ENCODE peak calls at places on chromosome 4, in seven cellular contexts. One of them, this sample, is unnamed.

GRCh38 chr4:110878413-110878812 is 255.5 kb upstream of the PITX2 start:
- DNase-seq in stimulated activated CD8-positive, alpha-beta memory T cell treated with anti-CD3 and anti-CD28 coated beads, Interleukin-4, amount 100 ng/mL, for 1 hour: no peak
- DNase-seq in T-helper 1 cell: no peak
- DNase-seq in NCI-H1105 treated with DMSO at 0.1 percent for 48 hours: no peak
- DNase-seq in activated CD8-positive, alpha-beta memory T cell treated with anti-CD3 and anti-CD28 coated beads for 48 hours: no peak
- DNase-seq in H4: no peak
- DNase-seq in ureter: no peak
- DNase-seq in this sample: no peak

GRCh38 chr4:155526452-155527169 is 140.0 kb upstream of the GUCY1A1 start:
- DNase-seq in stimulated activated CD8-positive, alpha-beta memory T cell treated with anti-CD3 and anti-CD28 coated beads, Interleukin-4, amount 100 ng/mL, for 1 hour: no peak
- DNase-seq in T-helper 1 cell: no peak
- DNase-seq in NCI-H1105 treated with DMSO at 0.1 percent for 48 hours: no peak
- DNase-seq in activated CD8-positive, alpha-beta memory T cell treated with anti-CD3 and anti-CD28 coated beads for 48 hours: no peak
- DNase-seq in H4: peak; percentile 18
- DNase-seq in ureter: no peak
- DNase-seq in this sample: peak; percentile 52

GRCh38 chr4:153471691-153472080 is 5.5 kb downstream of the TMEM131L start:
- DNase-seq in stimulated activated CD8-positive, alpha-beta memory T cell treated with anti-CD3 and anti-CD28 coated beads, Interleukin-4, amount 100 ng/mL, for 1 hour: no peak
- DNase-seq in T-helper 1 cell: peak; percentile 14
- DNase-seq in NCI-H1105 treated with DMSO at 0.1 percent for 48 hours: no peak
- DNase-seq in activated CD8-positive, alpha-beta memory T cell treated with anti-CD3 and anti-CD28 coated beads for 48 hours: no peak
- DNase-seq in H4: no peak
- DNase-seq in ureter: no peak
- DNase-seq in this sample: no peak

GRCh38 chr4:167176723-167177367 is 57.4 kb downstream of the SPOCK3 start:
- DNase-seq in stimulated activated CD8-positive, alpha-beta memory T cell treated with anti-CD3 and anti-CD28 coated beads, Interleukin-4, amount 100 ng/mL, for 1 hour: no peak
- DNase-seq in T-helper 1 cell: no peak
- DNase-seq in NCI-H1105 treated with DMSO at 0.1 percent for 48 hours: no peak
- DNase-seq in activated CD8-positive, alpha-beta memory T cell treated with anti-CD3 and anti-CD28 coated beads for 48 hours: no peak
- DNase-seq in H4: no peak
- DNase-seq in ureter: no peak
- DNase-seq in this sample: no peak

GRCh38 chr4:13476915-13477314 is 7.2 kb downstream of the RAB28 start:
- DNase-seq in stimulated activated CD8-positive, alpha-beta memory T cell treated with anti-CD3 and anti-CD28 coated beads, Interleukin-4, amount 100 ng/mL, for 1 hour: no peak
- DNase-seq in T-helper 1 cell: no peak
- DNase-seq in NCI-H1105 treated with DMSO at 0.1 percent for 48 hours: no peak
- DNase-seq in activated CD8-positive, alpha-beta memory T cell treated with anti-CD3 and anti-CD28 coated beads for 48 hours: no peak
- DNase-seq in H4: peak; percentile 84
- DNase-seq in ureter: no peak
- DNase-seq in this sample: peak; percentile 91

GRCh38 chr4:146439437-146439836 is 82.3 kb downstream of the SLC10A7 start:
- DNase-seq in stimulated activated CD8-positive, alpha-beta memory T cell treated with anti-CD3 and anti-CD28 coated beads, Interleukin-4, amount 100 ng/mL, for 1 hour: no peak
- DNase-seq in T-helper 1 cell: no peak
- DNase-seq in NCI-H1105 treated with DMSO at 0.1 percent for 48 hours: no peak
- DNase-seq in activated CD8-positive, alpha-beta memory T cell treated with anti-CD3 and anti-CD28 coated beads for 48 hours: no peak
- DNase-seq in H4: no peak
- DNase-seq in ureter: no peak
- DNase-seq in this sample: no peak

GRCh38 chr4:41318839-41319530 is 62.3 kb downstream of the UCHL1 start:
- DNase-seq in stimulated activated CD8-positive, alpha-beta memory T cell treated with anti-CD3 and anti-CD28 coated beads, Interleukin-4, amount 100 ng/mL, for 1 hour: no peak
- DNase-seq in T-helper 1 cell: no peak
- DNase-seq in NCI-H1105 treated with DMSO at 0.1 percent for 48 hours: no peak
- DNase-seq in activated CD8-positive, alpha-beta memory T cell treated with anti-CD3 and anti-CD28 coated beads for 48 hours: no peak
- DNase-seq in H4: no peak
- DNase-seq in ureter: no peak
- DNase-seq in this sample: peak; percentile 69

GRCh38 chr4:26812049-26812729 is 48.5 kb upstream of the STIM2 start:
- DNase-seq in stimulated activated CD8-positive, alpha-beta memory T cell treated with anti-CD3 and anti-CD28 coated beads, Interleukin-4, amount 100 ng/mL, for 1 hour: no peak
- DNase-seq in T-helper 1 cell: no peak
- DNase-seq in NCI-H1105 treated with DMSO at 0.1 percent for 48 hours: no peak
- DNase-seq in activated CD8-positive, alpha-beta memory T cell treated with anti-CD3 and anti-CD28 coated beads for 48 hours: no peak
- DNase-seq in H4: no peak
- DNase-seq in ureter: no peak
- DNase-seq in this sample: no peak

GRCh38 chr4:115781528-115782146 is 668.2 kb upstream of the NDST4 start:
- DNase-seq in stimulated activated CD8-positive, alpha-beta memory T cell treated with anti-CD3 and anti-CD28 coated beads, Interleukin-4, amount 100 ng/mL, for 1 hour: no peak
- DNase-seq in T-helper 1 cell: no peak
- DNase-seq in NCI-H1105 treated with DMSO at 0.1 percent for 48 hours: no peak
- DNase-seq in activated CD8-positive, alpha-beta memory T cell treated with anti-CD3 and anti-CD28 coated beads for 48 hours: no peak
- DNase-seq in H4: no peak
- DNase-seq in ureter: no peak
- DNase-seq in this sample: no peak

GRCh38 chr4:147717878-147718277 is 14.0 kb upstream of the ARHGAP10 start:
- DNase-seq in stimulated activated CD8-positive, alpha-beta memory T cell treated with anti-CD3 and anti-CD28 coated beads, Interleukin-4, amount 100 ng/mL, for 1 hour: no peak
- DNase-seq in T-helper 1 cell: no peak
- DNase-seq in NCI-H1105 treated with DMSO at 0.1 percent for 48 hours: no peak
- DNase-seq in activated CD8-positive, alpha-beta memory T cell treated with anti-CD3 and anti-CD28 coated beads for 48 hours: no peak
- DNase-seq in H4: no peak
- DNase-seq in ureter: no peak
- DNase-seq in this sample: no peak

GRCh38 chr4:135508006-135508714 is 1306.6 kb upstream of the PABPC4L start:
- DNase-seq in stimulated activated CD8-positive, alpha-beta memory T cell treated with anti-CD3 and anti-CD28 coated beads, Interleukin-4, amount 100 ng/mL, for 1 hour: no peak
- DNase-seq in T-helper 1 cell: no peak
- DNase-seq in NCI-H1105 treated with DMSO at 0.1 percent for 48 hours: no peak
- DNase-seq in activated CD8-positive, alpha-beta memory T cell treated with anti-CD3 and anti-CD28 coated beads for 48 hours: no peak
- DNase-seq in H4: peak; percentile 85
- DNase-seq in ureter: no peak
- DNase-seq in this sample: peak; percentile 58

GRCh38 chr4:17544205-17544604 is 29.2 kb downstream of the CLRN2 start:
- DNase-seq in stimulated activated CD8-positive, alpha-beta memory T cell treated with anti-CD3 and anti-CD28 coated beads, Interleukin-4, amount 100 ng/mL, for 1 hour: no peak
- DNase-seq in T-helper 1 cell: no peak
- DNase-seq in NCI-H1105 treated with DMSO at 0.1 percent for 48 hours: peak; percentile 24
- DNase-seq in activated CD8-positive, alpha-beta memory T cell treated with anti-CD3 and anti-CD28 coated beads for 48 hours: no peak
- DNase-seq in H4: no peak
- DNase-seq in ureter: no peak
- DNase-seq in this sample: peak; percentile 16

GRCh38 chr4:32140636-32141035 is 1420.5 kb downstream of the PCDH7 start:
- DNase-seq in stimulated activated CD8-positive, alpha-beta memory T cell treated with anti-CD3 and anti-CD28 coated beads, Interleukin-4, amount 100 ng/mL, for 1 hour: no peak
- DNase-seq in T-helper 1 cell: no peak
- DNase-seq in NCI-H1105 treated with DMSO at 0.1 percent for 48 hours: no peak
- DNase-seq in activated CD8-positive, alpha-beta memory T cell treated with anti-CD3 and anti-CD28 coated beads for 48 hours: no peak
- DNase-seq in H4: peak; percentile 95
- DNase-seq in ureter: no peak
- DNase-seq in this sample: no peak

GRCh38 chr4:82642321-82642720 is 80.5 kb upstream of the TMEM150C start:
- DNase-seq in stimulated activated CD8-positive, alpha-beta memory T cell treated with anti-CD3 and anti-CD28 coated beads, Interleukin-4, amount 100 ng/mL, for 1 hour: no peak
- DNase-seq in T-helper 1 cell: no peak
- DNase-seq in NCI-H1105 treated with DMSO at 0.1 percent for 48 hours: no peak
- DNase-seq in activated CD8-positive, alpha-beta memory T cell treated with anti-CD3 and anti-CD28 coated beads for 48 hours: no peak
- DNase-seq in H4: no peak
- DNase-seq in ureter: no peak
- DNase-seq in this sample: no peak

GRCh38 chr4:74537459-74537858 is 92.5 kb downstream of the AREG start:
- DNase-seq in stimulated activated CD8-positive, alpha-beta memory T cell treated with anti-CD3 and anti-CD28 coated beads, Interleukin-4, amount 100 ng/mL, for 1 hour: no peak
- DNase-seq in T-helper 1 cell: no peak
- DNase-seq in NCI-H1105 treated with DMSO at 0.1 percent for 48 hours: no peak
- DNase-seq in activated CD8-positive, alpha-beta memory T cell treated with anti-CD3 and anti-CD28 coated beads for 48 hours: no peak
- DNase-seq in H4: no peak
- DNase-seq in ureter: no peak
- DNase-seq in this sample: no peak

GRCh38 chr4:10102981-10103330 is 13.6 kb downstream of the WDR1 start:
- DNase-seq in stimulated activated CD8-positive, alpha-beta memory T cell treated with anti-CD3 and anti-CD28 coated beads, Interleukin-4, amount 100 ng/mL, for 1 hour: no peak
- DNase-seq in T-helper 1 cell: no peak
- DNase-seq in NCI-H1105 treated with DMSO at 0.1 percent for 48 hours: no peak
- DNase-seq in activated CD8-positive, alpha-beta memory T cell treated with anti-CD3 and anti-CD28 coated beads for 48 hours: no peak
- DNase-seq in H4: no peak
- DNase-seq in ureter: no peak
- DNase-seq in this sample: no peak

GRCh38 chr4:183797041-183797444 is 108.1 kb upstream of the STOX2 start:
- DNase-seq in stimulated activated CD8-positive, alpha-beta memory T cell treated with anti-CD3 and anti-CD28 coated beads, Interleukin-4, amount 100 ng/mL, for 1 hour: no peak
- DNase-seq in T-helper 1 cell: no peak
- DNase-seq in NCI-H1105 treated with DMSO at 0.1 percent for 48 hours: peak; percentile 17
- DNase-seq in activated CD8-positive, alpha-beta memory T cell treated with anti-CD3 and anti-CD28 coated beads for 48 hours: no peak
- DNase-seq in H4: no peak
- DNase-seq in ureter: no peak
- DNase-seq in this sample: no peak

GRCh38 chr4:53913771-53914170 is 150.6 kb downstream of the CHIC2 start:
- DNase-seq in stimulated activated CD8-positive, alpha-beta memory T cell treated with anti-CD3 and anti-CD28 coated beads, Interleukin-4, amount 100 ng/mL, for 1 hour: no peak
- DNase-seq in T-helper 1 cell: no peak
- DNase-seq in NCI-H1105 treated with DMSO at 0.1 percent for 48 hours: no peak
- DNase-seq in activated CD8-positive, alpha-beta memory T cell treated with anti-CD3 and anti-CD28 coated beads for 48 hours: no peak
- DNase-seq in H4: no peak
- DNase-seq in ureter: no peak
- DNase-seq in this sample: no peak

GRCh38 chr4:81084624-81085023 is 54.1 kb downstream of the BMP3 start:
- DNase-seq in stimulated activated CD8-positive, alpha-beta memory T cell treated with anti-CD3 and anti-CD28 coated beads, Interleukin-4, amount 100 ng/mL, for 1 hour: no peak
- DNase-seq in T-helper 1 cell: no peak
- DNase-seq in NCI-H1105 treated with DMSO at 0.1 percent for 48 hours: no peak
- DNase-seq in activated CD8-positive, alpha-beta memory T cell treated with anti-CD3 and anti-CD28 coated beads for 48 hours: no peak
- DNase-seq in H4: no peak
- DNase-seq in ureter: no peak
- DNase-seq in this sample: no peak

GRCh38 chr4:78954048-78954666 is 14.9 kb upstream of the PAQR3 start:
- DNase-seq in stimulated activated CD8-positive, alpha-beta memory T cell treated with anti-CD3 and anti-CD28 coated beads, Interleukin-4, amount 100 ng/mL, for 1 hour: no peak
- DNase-seq in T-helper 1 cell: no peak
- DNase-seq in NCI-H1105 treated with DMSO at 0.1 percent for 48 hours: peak; percentile 25
- DNase-seq in activated CD8-positive, alpha-beta memory T cell treated with anti-CD3 and anti-CD28 coated beads for 48 hours: no peak
- DNase-seq in H4: peak; percentile 44
- DNase-seq in ureter: no peak
- DNase-seq in this sample: peak; percentile 6

GRCh38 chr4:128830906-128831525 is 21.5 kb downstream of the JADE1 start:
- DNase-seq in stimulated activated CD8-positive, alpha-beta memory T cell treated with anti-CD3 and anti-CD28 coated beads, Interleukin-4, amount 100 ng/mL, for 1 hour: no peak
- DNase-seq in T-helper 1 cell: no peak
- DNase-seq in NCI-H1105 treated with DMSO at 0.1 percent for 48 hours: no peak
- DNase-seq in activated CD8-positive, alpha-beta memory T cell treated with anti-CD3 and anti-CD28 coated beads for 48 hours: no peak
- DNase-seq in H4: no peak
- DNase-seq in ureter: no peak
- DNase-seq in this sample: peak; percentile 40

GRCh38 chr4:113050361-113050760 is 908 bp downstream of the ANK2 start:
- DNase-seq in stimulated activated CD8-positive, alpha-beta memory T cell treated with anti-CD3 and anti-CD28 coated beads, Interleukin-4, amount 100 ng/mL, for 1 hour: no peak
- DNase-seq in T-helper 1 cell: no peak
- DNase-seq in NCI-H1105 treated with DMSO at 0.1 percent for 48 hours: no peak
- DNase-seq in activated CD8-positive, alpha-beta memory T cell treated with anti-CD3 and anti-CD28 coated beads for 48 hours: no peak
- DNase-seq in H4: no peak
- DNase-seq in ureter: no peak
- DNase-seq in this sample: no peak

GRCh38 chr4:57018930-57019329 is 40.2 kb downstream of the POLR2B start:
- DNase-seq in stimulated activated CD8-positive, alpha-beta memory T cell treated with anti-CD3 and anti-CD28 coated beads, Interleukin-4, amount 100 ng/mL, for 1 hour: no peak
- DNase-seq in T-helper 1 cell: no peak
- DNase-seq in NCI-H1105 treated with DMSO at 0.1 percent for 48 hours: no peak
- DNase-seq in activated CD8-positive, alpha-beta memory T cell treated with anti-CD3 and anti-CD28 coated beads for 48 hours: no peak
- DNase-seq in H4: no peak
- DNase-seq in ureter: no peak
- DNase-seq in this sample: peak; percentile 48

GRCh38 chr4:123362103-123362502 is 34.5 kb upstream of the SPRY1 start:
- DNase-seq in stimulated activated CD8-positive, alpha-beta memory T cell treated with anti-CD3 and anti-CD28 coated beads, Interleukin-4, amount 100 ng/mL, for 1 hour: no peak
- DNase-seq in T-helper 1 cell: no peak
- DNase-seq in NCI-H1105 treated with DMSO at 0.1 percent for 48 hours: no peak
- DNase-seq in activated CD8-positive, alpha-beta memory T cell treated with anti-CD3 and anti-CD28 coated beads for 48 hours: no peak
- DNase-seq in H4: no peak
- DNase-seq in ureter: no peak
- DNase-seq in this sample: no peak

GRCh38 chr4:4443821-4444220 is 56.9 kb downstream of the NSG1 start:
- DNase-seq in stimulated activated CD8-positive, alpha-beta memory T cell treated with anti-CD3 and anti-CD28 coated beads, Interleukin-4, amount 100 ng/mL, for 1 hour: no peak
- DNase-seq in T-helper 1 cell: no peak
- DNase-seq in NCI-H1105 treated with DMSO at 0.1 percent for 48 hours: no peak
- DNase-seq in activated CD8-positive, alpha-beta memory T cell treated with anti-CD3 and anti-CD28 coated beads for 48 hours: no peak
- DNase-seq in H4: peak; percentile 40
- DNase-seq in ureter: no peak
- DNase-seq in this sample: peak; percentile 76

GRCh38 chr4:76752911-76753494 is 144.9 kb downstream of the SOWAHB start:
- DNase-seq in stimulated activated CD8-positive, alpha-beta memory T cell treated with anti-CD3 and anti-CD28 coated beads, Interleukin-4, amount 100 ng/mL, for 1 hour: no peak
- DNase-seq in T-helper 1 cell: no peak
- DNase-seq in NCI-H1105 treated with DMSO at 0.1 percent for 48 hours: no peak
- DNase-seq in activated CD8-positive, alpha-beta memory T cell treated with anti-CD3 and anti-CD28 coated beads for 48 hours: no peak
- DNase-seq in H4: peak; percentile 92
- DNase-seq in ureter: no peak
- DNase-seq in this sample: peak; percentile 99

GRCh38 chr4:74189331-74190043 is 31.6 kb downstream of the MTHFD2L start:
- DNase-seq in stimulated activated CD8-positive, alpha-beta memory T cell treated with anti-CD3 and anti-CD28 coated beads, Interleukin-4, amount 100 ng/mL, for 1 hour: no peak
- DNase-seq in T-helper 1 cell: no peak
- DNase-seq in NCI-H1105 treated with DMSO at 0.1 percent for 48 hours: peak; percentile 38
- DNase-seq in activated CD8-positive, alpha-beta memory T cell treated with anti-CD3 and anti-CD28 coated beads for 48 hours: no peak
- DNase-seq in H4: peak; percentile 63
- DNase-seq in ureter: no peak
- DNase-seq in this sample: peak; percentile 65

GRCh38 chr4:144748814-144749555 is 103.0 kb downstream of the HHIP start:
- DNase-seq in stimulated activated CD8-positive, alpha-beta memory T cell treated with anti-CD3 and anti-CD28 coated beads, Interleukin-4, amount 100 ng/mL, for 1 hour: no peak
- DNase-seq in T-helper 1 cell: no peak
- DNase-seq in NCI-H1105 treated with DMSO at 0.1 percent for 48 hours: no peak
- DNase-seq in activated CD8-positive, alpha-beta memory T cell treated with anti-CD3 and anti-CD28 coated beads for 48 hours: no peak
- DNase-seq in H4: no peak
- DNase-seq in ureter: no peak
- DNase-seq in this sample: no peak

GRCh38 chr4:169063441-169063840 is 53.4 kb upstream of the CBR4 start:
- DNase-seq in stimulated activated CD8-positive, alpha-beta memory T cell treated with anti-CD3 and anti-CD28 coated beads, Interleukin-4, amount 100 ng/mL, for 1 hour: no peak
- DNase-seq in T-helper 1 cell: no peak
- DNase-seq in NCI-H1105 treated with DMSO at 0.1 percent for 48 hours: no peak
- DNase-seq in activated CD8-positive, alpha-beta memory T cell treated with anti-CD3 and anti-CD28 coated beads for 48 hours: no peak
- DNase-seq in H4: no peak
- DNase-seq in ureter: no peak
- DNase-seq in this sample: no peak

GRCh38 chr4:12949719-12950118 is 534.4 kb downstream of the RAB28 start:
- DNase-seq in stimulated activated CD8-positive, alpha-beta memory T cell treated with anti-CD3 and anti-CD28 coated beads, Interleukin-4, amount 100 ng/mL, for 1 hour: no peak
- DNase-seq in T-helper 1 cell: no peak
- DNase-seq in NCI-H1105 treated with DMSO at 0.1 percent for 48 hours: no peak
- DNase-seq in activated CD8-positive, alpha-beta memory T cell treated with anti-CD3 and anti-CD28 coated beads for 48 hours: no peak
- DNase-seq in H4: peak; percentile 65
- DNase-seq in ureter: no peak
- DNase-seq in this sample: no peak

GRCh38 chr4:184358521-184359232 is 115.7 kb downstream of the IRF2 start:
- DNase-seq in stimulated activated CD8-positive, alpha-beta memory T cell treated with anti-CD3 and anti-CD28 coated beads, Interleukin-4, amount 100 ng/mL, for 1 hour: no peak
- DNase-seq in T-helper 1 cell: no peak
- DNase-seq in NCI-H1105 treated with DMSO at 0.1 percent for 48 hours: no peak
- DNase-seq in activated CD8-positive, alpha-beta memory T cell treated with anti-CD3 and anti-CD28 coated beads for 48 hours: no peak
- DNase-seq in H4: no peak
- DNase-seq in ureter: no peak
- DNase-seq in this sample: no peak

GRCh38 chr4:7812921-7813320 is 126.7 kb downstream of the AFAP1 start:
- DNase-seq in stimulated activated CD8-positive, alpha-beta memory T cell treated with anti-CD3 and anti-CD28 coated beads, Interleukin-4, amount 100 ng/mL, for 1 hour: no peak
- DNase-seq in T-helper 1 cell: no peak
- DNase-seq in NCI-H1105 treated with DMSO at 0.1 percent for 48 hours: no peak
- DNase-seq in activated CD8-positive, alpha-beta memory T cell treated with anti-CD3 and anti-CD28 coated beads for 48 hours: no peak
- DNase-seq in H4: no peak
- DNase-seq in ureter: no peak
- DNase-seq in this sample: no peak